ENCODE peak calls at places on chromosomes 5 and 9, in ten cellular contexts. V, N, A, T, O, S, D, B, Y and Q are unnamed samples.

GRCh38 chr9:122457787-122458186 is 19.9 kb downstream of the OR1J1 start:
- DNase-seq in V (no peak), N (no peak), A (no peak), T (no peak), O (no peak), S (no peak), D (no peak), B (no peak), Y (no peak), Q (no peak)

GRCh38 chr5:175893466-175893865 is 22.1 kb downstream of the CPLX2 start:
- DNase-seq in V (no peak), N (no peak), A (no peak), T (no peak), O (no peak), S (no peak), D (no peak), B (no peak), Y (no peak), Q (no peak)

GRCh38 chr9:4864234-4864661 is 71.5 kb downstream of the RCL1 start:
- DNase-seq in V (no peak), N (no peak), A (no peak), T (no peak), O (no peak), S (no peak), D (no peak), B (no peak), Y (no peak), Q (no peak)

GRCh38 chr5:72600401-72600981 is 93.3 kb upstream of the ZNF366 start:
- DNase-seq in V (peak; percentile 95), N (peak; percentile 95), A (no peak), T (peak; percentile 70), O (no peak), S (no peak), D (no peak), B (no peak), Y (peak; percentile 93), Q (peak; percentile 66)

GRCh38 chr9:18861599-18862546 is 171.1 kb downstream of the SAXO1 start:
- DNase-seq in V (no peak), N (peak; percentile 44), A (no peak), T (no peak), O (peak; percentile 27), S (peak; percentile 20), D (no peak), B (peak; percentile 36), Y (no peak), Q (peak; percentile 80)

GRCh38 chr9:129773262-129774048 is 20.6 kb upstream of the PTGES start:
- DNase-seq in V (peak; percentile 98), N (peak; percentile 81), A (no peak), T (peak; percentile 99), O (no peak), S (no peak), D (no peak), B (no peak), Y (peak; percentile 44), Q (peak; percentile 85)

GRCh38 chr5:135246605-135246922 is 152.5 kb downstream of the MACROH2A1 start:
- DNase-seq in V (no peak), N (no peak), A (no peak), T (no peak), O (no peak), S (no peak), D (no peak), B (no peak), Y (no peak), Q (no peak)

GRCh38 chr5:53069626-53070025 is 39.9 kb downstream of the MOCS2 start:
- DNase-seq in V (no peak), N (peak; percentile 83), A (no peak), T (no peak), O (no peak), S (no peak), D (no peak), B (no peak), Y (peak; percentile 65), Q (peak; percentile 43)

GRCh38 chr5:2192496-2192895 is 309.8 kb upstream of the IRX4 start:
- DNase-seq in V (no peak), N (no peak), A (no peak), T (no peak), O (no peak), S (no peak), D (no peak), B (no peak), Y (no peak), Q (no peak)

GRCh38 chr9:79868532-79869189 is 296.9 kb downstream of the TLE4 start:
- DNase-seq in V (no peak), N (no peak), A (no peak), T (peak; percentile 84), O (no peak), S (no peak), D (no peak), B (no peak), Y (no peak), Q (no peak)

GRCh38 chr9:127583605-127584053 is 28.4 kb upstream of the STXBP1 start:
- DNase-seq in V (peak; percentile 64), N (peak; percentile 71), A (no peak), T (no peak), O (no peak), S (no peak), D (no peak), B (no peak), Y (no peak), Q (peak; percentile 56)

GRCh38 chr9:4417578-4418325 is 72.5 kb upstream of the SLC1A1 start:
- DNase-seq in V (peak; percentile 7), N (peak; percentile 2), A (no peak), T (no peak), O (peak; percentile 20), S (no peak), D (no peak), B (no peak), Y (peak; percentile 62), Q (peak; percentile 11)

GRCh38 chr5:132268698-132269551 is 11.4 kb downstream of the PDLIM4 start:
- DNase-seq in V (no peak), N (peak; percentile 76), A (peak; percentile 80), T (no peak), O (no peak), S (no peak), D (no peak), B (peak; percentile 39), Y (no peak), Q (peak; percentile 66)

GRCh38 chr9:135591491-135592330 is 30.2 kb downstream of the PAEP start:
- DNase-seq in V (no peak), N (no peak), A (peak; percentile 17), T (no peak), O (no peak), S (no peak), D (no peak), B (no peak), Y (no peak), Q (no peak)

GRCh38 chr9:89799221-89799620 is 194.4 kb downstream of the GADD45G start:
- DNase-seq in V (no peak), N (no peak), A (no peak), T (no peak), O (no peak), S (no peak), D (no peak), B (no peak), Y (no peak), Q (no peak)